ENCODE peak calls at places on chromosomes 11 and 22, in nine cellular contexts. One of them, this sample, is unnamed.

GRCh38 chr11:96197801-96198465 is 145.1 kb downstream of the MAML2 start:
- DNase-seq in kidney: no peak
- DNase-seq in stimulated activated CD8-positive, alpha-beta memory T cell treated with anti-CD3 and anti-CD28 coated beads, Interleukin-2, amount 100 ng/mL, for 48 hours: no peak
- DNase-seq in stimulated activated CD4-positive, alpha-beta T cell treated with anti-CD3 and anti-CD28 coated beads, Interleukin-2, amount 100 ng/mL, for 24 hours: no peak
- DNase-seq in AG08395: no peak
- DNase-seq in AG10803: no peak
- DNase-seq in T-helper 2 cell treated with Interferon-gamma antibody and Interleukin-4, amounts not matched to agents 5 μg/mL and 100 μg/mL, for 36 hours: no peak
- DNase-seq in spleen: no peak
- DNase-seq in nucleus accumbens: no peak
- DNase-seq in this sample: no peak

GRCh38 chr11:22416462-22416861 is 78.3 kb downstream of the SLC17A6 start:
- DNase-seq in kidney: no peak
- DNase-seq in stimulated activated CD8-positive, alpha-beta memory T cell treated with anti-CD3 and anti-CD28 coated beads, Interleukin-2, amount 100 ng/mL, for 48 hours: no peak
- DNase-seq in stimulated activated CD4-positive, alpha-beta T cell treated with anti-CD3 and anti-CD28 coated beads, Interleukin-2, amount 100 ng/mL, for 24 hours: no peak
- DNase-seq in AG08395: no peak
- DNase-seq in AG10803: peak; percentile 8
- DNase-seq in T-helper 2 cell treated with Interferon-gamma antibody and Interleukin-4, amounts not matched to agents 5 μg/mL and 100 μg/mL, for 36 hours: no peak
- DNase-seq in spleen: no peak
- DNase-seq in nucleus accumbens: no peak
- DNase-seq in this sample: no peak

GRCh38 chr11:95788921-95789505 is 569 bp downstream of the FAM76B start:
- DNase-seq in kidney: no peak
- DNase-seq in stimulated activated CD8-positive, alpha-beta memory T cell treated with anti-CD3 and anti-CD28 coated beads, Interleukin-2, amount 100 ng/mL, for 48 hours: peak; percentile 9
- DNase-seq in stimulated activated CD4-positive, alpha-beta T cell treated with anti-CD3 and anti-CD28 coated beads, Interleukin-2, amount 100 ng/mL, for 24 hours: peak; percentile 23
- DNase-seq in AG08395: peak; percentile 38
- DNase-seq in AG10803: peak; percentile 47
- DNase-seq in T-helper 2 cell treated with Interferon-gamma antibody and Interleukin-4, amounts not matched to agents 5 μg/mL and 100 μg/mL, for 36 hours: no peak
- DNase-seq in spleen: no peak
- DNase-seq in nucleus accumbens: peak; percentile 52
- DNase-seq in this sample: peak; percentile 49

GRCh38 chr22:48574776-48575566 is 1252.7 kb downstream of the BRD1 start:
- DNase-seq in kidney: peak; percentile 79
- DNase-seq in stimulated activated CD8-positive, alpha-beta memory T cell treated with anti-CD3 and anti-CD28 coated beads, Interleukin-2, amount 100 ng/mL, for 48 hours: peak; percentile 23
- DNase-seq in stimulated activated CD4-positive, alpha-beta T cell treated with anti-CD3 and anti-CD28 coated beads, Interleukin-2, amount 100 ng/mL, for 24 hours: peak; percentile 60
- DNase-seq in AG08395: peak; percentile 88
- DNase-seq in AG10803: peak; percentile 49
- DNase-seq in T-helper 2 cell treated with Interferon-gamma antibody and Interleukin-4, amounts not matched to agents 5 μg/mL and 100 μg/mL, for 36 hours: peak; percentile 9
- DNase-seq in spleen: no peak
- DNase-seq in nucleus accumbens: peak; percentile 27
- DNase-seq in this sample: peak; percentile 21

GRCh38 chr11:7444582-7444981 is 40.7 kb upstream of the OLFML1 start:
- DNase-seq in kidney: no peak
- DNase-seq in stimulated activated CD8-positive, alpha-beta memory T cell treated with anti-CD3 and anti-CD28 coated beads, Interleukin-2, amount 100 ng/mL, for 48 hours: no peak
- DNase-seq in stimulated activated CD4-positive, alpha-beta T cell treated with anti-CD3 and anti-CD28 coated beads, Interleukin-2, amount 100 ng/mL, for 24 hours: no peak
- DNase-seq in AG08395: no peak
- DNase-seq in AG10803: no peak
- DNase-seq in T-helper 2 cell treated with Interferon-gamma antibody and Interleukin-4, amounts not matched to agents 5 μg/mL and 100 μg/mL, for 36 hours: no peak
- DNase-seq in spleen: no peak
- DNase-seq in nucleus accumbens: no peak
- DNase-seq in this sample: no peak

GRCh38 chr22:24270556-24271405 is at the start of gene SPECC1L:
- DNase-seq in kidney: peak; percentile 98
- DNase-seq in stimulated activated CD8-positive, alpha-beta memory T cell treated with anti-CD3 and anti-CD28 coated beads, Interleukin-2, amount 100 ng/mL, for 48 hours: peak; percentile 87
- DNase-seq in stimulated activated CD4-positive, alpha-beta T cell treated with anti-CD3 and anti-CD28 coated beads, Interleukin-2, amount 100 ng/mL, for 24 hours: peak; percentile 91
- DNase-seq in AG08395: peak; percentile 99
- DNase-seq in AG10803: peak; percentile 89
- DNase-seq in T-helper 2 cell treated with Interferon-gamma antibody and Interleukin-4, amounts not matched to agents 5 μg/mL and 100 μg/mL, for 36 hours: peak; percentile 93
- DNase-seq in spleen: peak; percentile 98
- DNase-seq in nucleus accumbens: peak; percentile 94
- DNase-seq in this sample: peak; percentile 96

GRCh38 chr11:11035331-11035730 is 177.5 kb upstream of the ZBED5 start:
- DNase-seq in kidney: no peak
- DNase-seq in stimulated activated CD8-positive, alpha-beta memory T cell treated with anti-CD3 and anti-CD28 coated beads, Interleukin-2, amount 100 ng/mL, for 48 hours: no peak
- DNase-seq in stimulated activated CD4-positive, alpha-beta T cell treated with anti-CD3 and anti-CD28 coated beads, Interleukin-2, amount 100 ng/mL, for 24 hours: no peak
- DNase-seq in AG08395: peak; percentile 14
- DNase-seq in AG10803: no peak
- DNase-seq in T-helper 2 cell treated with Interferon-gamma antibody and Interleukin-4, amounts not matched to agents 5 μg/mL and 100 μg/mL, for 36 hours: no peak
- DNase-seq in spleen: no peak
- DNase-seq in nucleus accumbens: no peak
- DNase-seq in this sample: no peak

GRCh38 chr22:20238567-20239062 is 29.5 kb downstream of the RTN4R start:
- DNase-seq in kidney: no peak
- DNase-seq in stimulated activated CD8-positive, alpha-beta memory T cell treated with anti-CD3 and anti-CD28 coated beads, Interleukin-2, amount 100 ng/mL, for 48 hours: peak; percentile 50
- DNase-seq in stimulated activated CD4-positive, alpha-beta T cell treated with anti-CD3 and anti-CD28 coated beads, Interleukin-2, amount 100 ng/mL, for 24 hours: peak; percentile 70
- DNase-seq in AG08395: no peak
- DNase-seq in AG10803: no peak
- DNase-seq in T-helper 2 cell treated with Interferon-gamma antibody and Interleukin-4, amounts not matched to agents 5 μg/mL and 100 μg/mL, for 36 hours: peak; percentile 18
- DNase-seq in spleen: peak; percentile 89
- DNase-seq in nucleus accumbens: no peak
- DNase-seq in this sample: peak; percentile 56

GRCh38 chr11:97332271-97332670 is 942.5 kb downstream of the JRKL start:
- DNase-seq in kidney: no peak
- DNase-seq in stimulated activated CD8-positive, alpha-beta memory T cell treated with anti-CD3 and anti-CD28 coated beads, Interleukin-2, amount 100 ng/mL, for 48 hours: no peak
- DNase-seq in stimulated activated CD4-positive, alpha-beta T cell treated with anti-CD3 and anti-CD28 coated beads, Interleukin-2, amount 100 ng/mL, for 24 hours: no peak
- DNase-seq in AG08395: no peak
- DNase-seq in AG10803: no peak
- DNase-seq in T-helper 2 cell treated with Interferon-gamma antibody and Interleukin-4, amounts not matched to agents 5 μg/mL and 100 μg/mL, for 36 hours: no peak
- DNase-seq in spleen: no peak
- DNase-seq in nucleus accumbens: no peak
- DNase-seq in this sample: peak; percentile 53

GRCh38 chr22:49632199-49633009 is 195.3 kb downstream of the BRD1 start:
- DNase-seq in kidney: peak; percentile 83
- DNase-seq in stimulated activated CD8-positive, alpha-beta memory T cell treated with anti-CD3 and anti-CD28 coated beads, Interleukin-2, amount 100 ng/mL, for 48 hours: no peak
- DNase-seq in stimulated activated CD4-positive, alpha-beta T cell treated with anti-CD3 and anti-CD28 coated beads, Interleukin-2, amount 100 ng/mL, for 24 hours: peak; percentile 20
- DNase-seq in AG08395: peak; percentile 86
- DNase-seq in AG10803: peak; percentile 41
- DNase-seq in T-helper 2 cell treated with Interferon-gamma antibody and Interleukin-4, amounts not matched to agents 5 μg/mL and 100 μg/mL, for 36 hours: no peak
- DNase-seq in spleen: no peak
- DNase-seq in nucleus accumbens: peak; percentile 59
- DNase-seq in this sample: peak; percentile 57

GRCh38 chr11:76824083-76824939 is 36.4 kb upstream of the ACER3 start:
- DNase-seq in kidney: no peak
- DNase-seq in stimulated activated CD8-positive, alpha-beta memory T cell treated with anti-CD3 and anti-CD28 coated beads, Interleukin-2, amount 100 ng/mL, for 48 hours: no peak
- DNase-seq in stimulated activated CD4-positive, alpha-beta T cell treated with anti-CD3 and anti-CD28 coated beads, Interleukin-2, amount 100 ng/mL, for 24 hours: no peak
- DNase-seq in AG08395: peak; percentile 27
- DNase-seq in AG10803: peak; percentile 27
- DNase-seq in T-helper 2 cell treated with Interferon-gamma antibody and Interleukin-4, amounts not matched to agents 5 μg/mL and 100 μg/mL, for 36 hours: no peak
- DNase-seq in spleen: no peak
- DNase-seq in nucleus accumbens: no peak
- DNase-seq in this sample: no peak

GRCh38 chr11:64864473-64865285 is 13.7 kb downstream of the EHD1 start:
- DNase-seq in kidney: peak; percentile 94
- DNase-seq in stimulated activated CD8-positive, alpha-beta memory T cell treated with anti-CD3 and anti-CD28 coated beads, Interleukin-2, amount 100 ng/mL, for 48 hours: peak; percentile 72
- DNase-seq in stimulated activated CD4-positive, alpha-beta T cell treated with anti-CD3 and anti-CD28 coated beads, Interleukin-2, amount 100 ng/mL, for 24 hours: peak; percentile 71
- DNase-seq in AG08395: peak; percentile 81
- DNase-seq in AG10803: peak; percentile 94
- DNase-seq in T-helper 2 cell treated with Interferon-gamma antibody and Interleukin-4, amounts not matched to agents 5 μg/mL and 100 μg/mL, for 36 hours: peak; percentile 83
- DNase-seq in spleen: peak; percentile 80
- DNase-seq in nucleus accumbens: no peak
- DNase-seq in this sample: peak; percentile 54

GRCh38 chr22:26327306-26327705 is 101.8 kb upstream of the ASPHD2 start:
- DNase-seq in kidney: no peak
- DNase-seq in stimulated activated CD8-positive, alpha-beta memory T cell treated with anti-CD3 and anti-CD28 coated beads, Interleukin-2, amount 100 ng/mL, for 48 hours: no peak
- DNase-seq in stimulated activated CD4-positive, alpha-beta T cell treated with anti-CD3 and anti-CD28 coated beads, Interleukin-2, amount 100 ng/mL, for 24 hours: no peak
- DNase-seq in AG08395: no peak
- DNase-seq in AG10803: no peak
- DNase-seq in T-helper 2 cell treated with Interferon-gamma antibody and Interleukin-4, amounts not matched to agents 5 μg/mL and 100 μg/mL, for 36 hours: no peak
- DNase-seq in spleen: no peak
- DNase-seq in nucleus accumbens: no peak
- DNase-seq in this sample: no peak

GRCh38 chr11:95074806-95075563 is 8.3 kb downstream of the SRSF8 start:
- DNase-seq in kidney: peak; percentile 94
- DNase-seq in stimulated activated CD8-positive, alpha-beta memory T cell treated with anti-CD3 and anti-CD28 coated beads, Interleukin-2, amount 100 ng/mL, for 48 hours: no peak
- DNase-seq in stimulated activated CD4-positive, alpha-beta T cell treated with anti-CD3 and anti-CD28 coated beads, Interleukin-2, amount 100 ng/mL, for 24 hours: no peak
- DNase-seq in AG08395: no peak
- DNase-seq in AG10803: no peak
- DNase-seq in T-helper 2 cell treated with Interferon-gamma antibody and Interleukin-4, amounts not matched to agents 5 μg/mL and 100 μg/mL, for 36 hours: no peak
- DNase-seq in spleen: peak; percentile 81
- DNase-seq in nucleus accumbens: no peak
- DNase-seq in this sample: no peak

GRCh38 chr11:63813563-63814382 is 517 bp downstream of the SPINDOC start:
- DNase-seq in kidney: peak; percentile 82
- DNase-seq in stimulated activated CD8-positive, alpha-beta memory T cell treated with anti-CD3 and anti-CD28 coated beads, Interleukin-2, amount 100 ng/mL, for 48 hours: peak; percentile 24
- DNase-seq in stimulated activated CD4-positive, alpha-beta T cell treated with anti-CD3 and anti-CD28 coated beads, Interleukin-2, amount 100 ng/mL, for 24 hours: peak; percentile 66
- DNase-seq in AG08395: peak; percentile 57
- DNase-seq in AG10803: peak; percentile 51
- DNase-seq in T-helper 2 cell treated with Interferon-gamma antibody and Interleukin-4, amounts not matched to agents 5 μg/mL and 100 μg/mL, for 36 hours: peak; percentile 49
- DNase-seq in spleen: peak; percentile 84
- DNase-seq in nucleus accumbens: peak; percentile 39
- DNase-seq in this sample: no peak

GRCh38 chr11:2234963-2235362 is 35.4 kb downstream of the ASCL2 start:
- DNase-seq in kidney: no peak
- DNase-seq in stimulated activated CD8-positive, alpha-beta memory T cell treated with anti-CD3 and anti-CD28 coated beads, Interleukin-2, amount 100 ng/mL, for 48 hours: no peak
- DNase-seq in stimulated activated CD4-positive, alpha-beta T cell treated with anti-CD3 and anti-CD28 coated beads, Interleukin-2, amount 100 ng/mL, for 24 hours: no peak
- DNase-seq in AG08395: no peak
- DNase-seq in AG10803: no peak
- DNase-seq in T-helper 2 cell treated with Interferon-gamma antibody and Interleukin-4, amounts not matched to agents 5 μg/mL and 100 μg/mL, for 36 hours: no peak
- DNase-seq in spleen: peak; percentile 44
- DNase-seq in nucleus accumbens: no peak
- DNase-seq in this sample: no peak

GRCh38 chr22:44018594-44018993 is 5.5 kb upstream of the PARVB start:
- DNase-seq in kidney: no peak
- DNase-seq in stimulated activated CD8-positive, alpha-beta memory T cell treated with anti-CD3 and anti-CD28 coated beads, Interleukin-2, amount 100 ng/mL, for 48 hours: no peak
- DNase-seq in stimulated activated CD4-positive, alpha-beta T cell treated with anti-CD3 and anti-CD28 coated beads, Interleukin-2, amount 100 ng/mL, for 24 hours: no peak
- DNase-seq in AG08395: no peak
- DNase-seq in AG10803: no peak
- DNase-seq in T-helper 2 cell treated with Interferon-gamma antibody and Interleukin-4, amounts not matched to agents 5 μg/mL and 100 μg/mL, for 36 hours: no peak
- DNase-seq in spleen: no peak
- DNase-seq in nucleus accumbens: no peak
- DNase-seq in this sample: no peak

GRCh38 chr22:35629406-35630234 is 12.5 kb upstream of the MB start:
- DNase-seq in kidney: peak; percentile 94
- DNase-seq in stimulated activated CD8-positive, alpha-beta memory T cell treated with anti-CD3 and anti-CD28 coated beads, Interleukin-2, amount 100 ng/mL, for 48 hours: peak; percentile 48
- DNase-seq in stimulated activated CD4-positive, alpha-beta T cell treated with anti-CD3 and anti-CD28 coated beads, Interleukin-2, amount 100 ng/mL, for 24 hours: peak; percentile 59
- DNase-seq in AG08395: peak; percentile 97
- DNase-seq in AG10803: peak; percentile 99
- DNase-seq in T-helper 2 cell treated with Interferon-gamma antibody and Interleukin-4, amounts not matched to agents 5 μg/mL and 100 μg/mL, for 36 hours: peak; percentile 81
- DNase-seq in spleen: no peak
- DNase-seq in nucleus accumbens: no peak
- DNase-seq in this sample: no peak

GRCh38 chr22:22810471-22810870 is 77.1 kb upstream of the IGLL5 start:
- DNase-seq in kidney: no peak
- DNase-seq in stimulated activated CD8-positive, alpha-beta memory T cell treated with anti-CD3 and anti-CD28 coated beads, Interleukin-2, amount 100 ng/mL, for 48 hours: no peak
- DNase-seq in stimulated activated CD4-positive, alpha-beta T cell treated with anti-CD3 and anti-CD28 coated beads, Interleukin-2, amount 100 ng/mL, for 24 hours: no peak
- DNase-seq in AG08395: no peak
- DNase-seq in AG10803: no peak
- DNase-seq in T-helper 2 cell treated with Interferon-gamma antibody and Interleukin-4, amounts not matched to agents 5 μg/mL and 100 μg/mL, for 36 hours: no peak
- DNase-seq in spleen: peak; percentile 74
- DNase-seq in nucleus accumbens: no peak
- DNase-seq in this sample: no peak

GRCh38 chr11:3131330-3131941 is 33.7 kb downstream of the OSBPL5 start:
- DNase-seq in kidney: no peak
- DNase-seq in stimulated activated CD8-positive, alpha-beta memory T cell treated with anti-CD3 and anti-CD28 coated beads, Interleukin-2, amount 100 ng/mL, for 48 hours: no peak
- DNase-seq in stimulated activated CD4-positive, alpha-beta T cell treated with anti-CD3 and anti-CD28 coated beads, Interleukin-2, amount 100 ng/mL, for 24 hours: no peak
- DNase-seq in AG08395: no peak
- DNase-seq in AG10803: no peak
- DNase-seq in T-helper 2 cell treated with Interferon-gamma antibody and Interleukin-4, amounts not matched to agents 5 μg/mL and 100 μg/mL, for 36 hours: no peak
- DNase-seq in spleen: no peak
- DNase-seq in nucleus accumbens: no peak
- DNase-seq in this sample: no peak

GRCh38 chr11:131229221-131229620 is 141.2 kb upstream of the NTM start:
- DNase-seq in kidney: no peak
- DNase-seq in stimulated activated CD8-positive, alpha-beta memory T cell treated with anti-CD3 and anti-CD28 coated beads, Interleukin-2, amount 100 ng/mL, for 48 hours: no peak
- DNase-seq in stimulated activated CD4-positive, alpha-beta T cell treated with anti-CD3 and anti-CD28 coated beads, Interleukin-2, amount 100 ng/mL, for 24 hours: no peak
- DNase-seq in AG08395: no peak
- DNase-seq in AG10803: no peak
- DNase-seq in T-helper 2 cell treated with Interferon-gamma antibody and Interleukin-4, amounts not matched to agents 5 μg/mL and 100 μg/mL, for 36 hours: no peak
- DNase-seq in spleen: no peak
- DNase-seq in nucleus accumbens: no peak
- DNase-seq in this sample: no peak

GRCh38 chr22:39087881-39088687 is 9.0 kb upstream of the APOBEC3H start:
- DNase-seq in kidney: no peak
- DNase-seq in stimulated activated CD8-positive, alpha-beta memory T cell treated with anti-CD3 and anti-CD28 coated beads, Interleukin-2, amount 100 ng/mL, for 48 hours: no peak
- DNase-seq in stimulated activated CD4-positive, alpha-beta T cell treated with anti-CD3 and anti-CD28 coated beads, Interleukin-2, amount 100 ng/mL, for 24 hours: no peak
- DNase-seq in AG08395: no peak
- DNase-seq in AG10803: no peak
- DNase-seq in T-helper 2 cell treated with Interferon-gamma antibody and Interleukin-4, amounts not matched to agents 5 μg/mL and 100 μg/mL, for 36 hours: no peak
- DNase-seq in spleen: peak; percentile 68
- DNase-seq in nucleus accumbens: no peak
- DNase-seq in this sample: no peak

GRCh38 chr11:6273188-6273587 is 13.6 kb downstream of the CCKBR start:
- DNase-seq in kidney: no peak
- DNase-seq in stimulated activated CD8-positive, alpha-beta memory T cell treated with anti-CD3 and anti-CD28 coated beads, Interleukin-2, amount 100 ng/mL, for 48 hours: no peak
- DNase-seq in stimulated activated CD4-positive, alpha-beta T cell treated with anti-CD3 and anti-CD28 coated beads, Interleukin-2, amount 100 ng/mL, for 24 hours: no peak
- DNase-seq in AG08395: no peak
- DNase-seq in AG10803: no peak
- DNase-seq in T-helper 2 cell treated with Interferon-gamma antibody and Interleukin-4, amounts not matched to agents 5 μg/mL and 100 μg/mL, for 36 hours: no peak
- DNase-seq in spleen: no peak
- DNase-seq in nucleus accumbens: no peak
- DNase-seq in this sample: no peak

GRCh38 chr11:21174781-21175180 is 505.4 kb downstream of the NELL1 start:
- DNase-seq in kidney: no peak
- DNase-seq in stimulated activated CD8-positive, alpha-beta memory T cell treated with anti-CD3 and anti-CD28 coated beads, Interleukin-2, amount 100 ng/mL, for 48 hours: no peak
- DNase-seq in stimulated activated CD4-positive, alpha-beta T cell treated with anti-CD3 and anti-CD28 coated beads, Interleukin-2, amount 100 ng/mL, for 24 hours: no peak
- DNase-seq in AG08395: no peak
- DNase-seq in AG10803: no peak
- DNase-seq in T-helper 2 cell treated with Interferon-gamma antibody and Interleukin-4, amounts not matched to agents 5 μg/mL and 100 μg/mL, for 36 hours: no peak
- DNase-seq in spleen: no peak
- DNase-seq in nucleus accumbens: no peak
- DNase-seq in this sample: no peak

GRCh38 chr11:116853461-116854073 is 16.1 kb upstream of the APOA1 start:
- DNase-seq in kidney: no peak
- DNase-seq in stimulated activated CD8-positive, alpha-beta memory T cell treated with anti-CD3 and anti-CD28 coated beads, Interleukin-2, amount 100 ng/mL, for 48 hours: peak; percentile 36
- DNase-seq in stimulated activated CD4-positive, alpha-beta T cell treated with anti-CD3 and anti-CD28 coated beads, Interleukin-2, amount 100 ng/mL, for 24 hours: peak; percentile 38
- DNase-seq in AG08395: peak; percentile 91
- DNase-seq in AG10803: peak; percentile 88
- DNase-seq in T-helper 2 cell treated with Interferon-gamma antibody and Interleukin-4, amounts not matched to agents 5 μg/mL and 100 μg/mL, for 36 hours: peak; percentile 81
- DNase-seq in spleen: no peak
- DNase-seq in nucleus accumbens: no peak
- DNase-seq in this sample: peak; percentile 57